ENCODE peak calls at places on chromosomes 7 and 10, in six cellular contexts. H, K, E, O, X and N are unnamed samples.

GRCh38 chr10:43292745-43293676 is 26.1 kb upstream of the RASGEF1A start:
- DNase-seq in H (peak), K (peak), E (peak), O (peak), X (peak), N (peak)

GRCh38 chr7:148492157-148492860 is 98.3 kb upstream of the C7orf33 start:
- DNase-seq in H (no peak), K (peak), E (no peak), O (no peak), X (peak), N (no peak)

GRCh38 chr10:78672898-78673297 is 395.9 kb upstream of the ZMIZ1 start:
- DNase-seq in H (no peak), K (peak), E (no peak), O (no peak), X (peak), N (no peak)

GRCh38 chr7:139231513-139232376 is 708 bp downstream of the UBN2 start:
- DNase-seq in H (no peak), K (peak), E (peak), O (peak), X (no peak), N (no peak)

GRCh38 chr7:80783688-80784327 is 135.0 kb downstream of the SEMA3C start:
- DNase-seq in H (no peak), K (peak), E (no peak), O (peak), X (peak), N (no peak)

GRCh38 chr7:129665013-129665401 is 53.5 kb downstream of the NRF1 start:
- DNase-seq in H (no peak), K (peak), E (no peak), O (peak), X (peak), N (no peak)

GRCh38 chr10:1726861-1727260 is 10.5 kb downstream of the ADARB2 start:
- DNase-seq in H (no peak), K (no peak), E (no peak), O (no peak), X (no peak), N (no peak)

GRCh38 chr10:35572583-35572982 is 32.6 kb upstream of the GJD4 start:
- DNase-seq in H (no peak), K (no peak), E (no peak), O (peak), X (peak), N (no peak)

GRCh38 chr10:119020627-119020946 is 8.9 kb upstream of the NANOS1 start:
- DNase-seq in H (no peak), K (peak), E (no peak), O (no peak), X (peak), N (no peak)

GRCh38 chr7:8217200-8218068 is 44.5 kb downstream of the ICA1 start:
- DNase-seq in H (peak), K (peak), E (no peak), O (peak), X (peak), N (peak)

GRCh38 chr7:99473315-99473596 is 566 bp downstream of the ZNF789 start:
- DNase-seq in H (peak), K (peak), E (no peak), O (peak), X (peak), N (no peak)

GRCh38 chr10:25082276-25083204 is 66.1 kb downstream of the THNSL1 start:
- DNase-seq in H (peak), K (no peak), E (no peak), O (no peak), X (no peak), N (peak)

GRCh38 chr7:123715198-123715597 is 33.6 kb downstream of the WASL start:
- DNase-seq in H (no peak), K (peak), E (no peak), O (no peak), X (no peak), N (no peak)

GRCh38 chr10:128274938-128275337 is 148.7 kb upstream of the MKI67 start:
- DNase-seq in H (no peak), K (no peak), E (no peak), O (peak), X (no peak), N (peak)

GRCh38 chr7:5425507-5426225 is 2.0 kb upstream of the TNRC18 start:
- DNase-seq in H (peak), K (peak), E (no peak), O (peak), X (peak), N (peak)

GRCh38 chr10:113479346-113480080 is 73.3 kb upstream of the HABP2 start:
- DNase-seq in H (no peak), K (no peak), E (no peak), O (no peak), X (no peak), N (no peak)

GRCh38 chr7:391411-391951 is 101.5 kb downstream of the FOXL3 start:
- DNase-seq in H (no peak), K (peak), E (no peak), O (no peak), X (no peak), N (no peak)

GRCh38 chr7:153030976-153031375 is 271.4 kb downstream of the ACTR3B start:
- DNase-seq in H (no peak), K (no peak), E (no peak), O (no peak), X (no peak), N (no peak)

GRCh38 chr7:30321992-30322637 is 37.7 kb downstream of the ZNRF2 start:
- DNase-seq in H (no peak), K (no peak), E (no peak), O (peak), X (peak), N (no peak)

GRCh38 chr7:138030679-138031351 is 28.9 kb upstream of the CREB3L2 start:
- DNase-seq in H (no peak), K (no peak), E (no peak), O (peak), X (peak), N (no peak)

GRCh38 chr7:99021941-99022560 is 121.9 kb downstream of the SMURF1 start:
- DNase-seq in H (no peak), K (no peak), E (no peak), O (no peak), X (peak), N (no peak)

GRCh38 chr7:82017334-82017943 is 247.6 kb upstream of the HGF start:
- DNase-seq in H (no peak), K (peak), E (no peak), O (peak), X (peak), N (no peak)

GRCh38 chr10:73768881-73769280 is 13.0 kb upstream of the CHCHD1 start:
- DNase-seq in H (no peak), K (no peak), E (peak), O (no peak), X (no peak), N (peak)

GRCh38 chr10:121900443-121901174 is 27.2 kb downstream of the ATE1 start:
- DNase-seq in H (peak), K (peak), E (no peak), O (peak), X (peak), N (peak)

GRCh38 chr7:151168022-151168786 is 710 bp upstream of the GBX1 start:
- DNase-seq in H (no peak), K (no peak), E (peak), O (no peak), X (peak), N (no peak)